ENCODE peak calls at places on chromosomes 3 and 15, in eight cellular contexts. One of them, this sample, is unnamed.
A peak's percentile ranks its signal among the peaks of the same experiment; 100 is the strongest.

GRCh38 chr3:141412087-141412935 is 44.0 kb downstream of the ZBTB38 start:
- DNase-seq in ascending aorta: no peak
- DNase-seq in substantia nigra: no peak
- DNase-seq in colonic mucosa: peak; percentile 63
- DNase-seq in CD4-positive, alpha-beta T cell: peak; percentile 35
- DNase-seq in CD4-positive, alpha-beta memory T cell: peak; percentile 76
- DNase-seq in endodermal cell: no peak
- DNase-seq in uterus: peak; percentile 55
- DNase-seq in this sample: peak; percentile 72

GRCh38 chr3:29280675-29281264 is at the start of gene RBMS3:
- DNase-seq in colonic mucosa: peak; percentile 72
- DNase-seq in ascending aorta: peak; percentile 75
- DNase-seq in CD4-positive, alpha-beta T cell: no peak
- DNase-seq in endodermal cell: peak; percentile 86
- DNase-seq in uterus: peak; percentile 88
- DNase-seq in CD4-positive, alpha-beta memory T cell: peak; percentile 4
- DNase-seq in substantia nigra: peak; percentile 14
- DNase-seq in this sample: peak; percentile 90

GRCh38 chr3:127534161-127534451 is 56.4 kb downstream of the TPRA1 start:
- DNase-seq in substantia nigra: no peak
- DNase-seq in CD4-positive, alpha-beta T cell: no peak
- DNase-seq in ascending aorta: no peak
- DNase-seq in endodermal cell: peak; percentile 17
- DNase-seq in uterus: no peak
- DNase-seq in CD4-positive, alpha-beta memory T cell: no peak
- DNase-seq in colonic mucosa: no peak
- DNase-seq in this sample: no peak

GRCh38 chr3:129625071-129625874 is 18.8 kb upstream of the PLXND1 start:
- DNase-seq in ascending aorta: no peak
- DNase-seq in CD4-positive, alpha-beta T cell: no peak
- DNase-seq in CD4-positive, alpha-beta memory T cell: no peak
- DNase-seq in colonic mucosa: peak; percentile 41
- DNase-seq in uterus: peak; percentile 32
- DNase-seq in endodermal cell: peak; percentile 84
- DNase-seq in substantia nigra: no peak
- DNase-seq in this sample: peak; percentile 42

GRCh38 chr3:58404396-58404795 is 29.2 kb downstream of the PDHB start:
- DNase-seq in endodermal cell: no peak
- DNase-seq in ascending aorta: no peak
- DNase-seq in CD4-positive, alpha-beta T cell: no peak
- DNase-seq in uterus: no peak
- DNase-seq in colonic mucosa: no peak
- DNase-seq in substantia nigra: no peak
- DNase-seq in CD4-positive, alpha-beta memory T cell: no peak
- DNase-seq in this sample: no peak

GRCh38 chr3:20054549-20054987 is 14.3 kb downstream of the KAT2B start:
- DNase-seq in ascending aorta: peak; percentile 25
- DNase-seq in CD4-positive, alpha-beta memory T cell: peak; percentile 65
- DNase-seq in CD4-positive, alpha-beta T cell: peak; percentile 54
- DNase-seq in endodermal cell: no peak
- DNase-seq in uterus: no peak
- DNase-seq in colonic mucosa: peak; percentile 46
- DNase-seq in substantia nigra: no peak
- DNase-seq in this sample: no peak

GRCh38 chr3:195821403-195822130 is 9.8 kb upstream of the MUC4 start:
- DNase-seq in ascending aorta: no peak
- DNase-seq in colonic mucosa: no peak
- DNase-seq in uterus: no peak
- DNase-seq in endodermal cell: peak; percentile 44
- DNase-seq in substantia nigra: no peak
- DNase-seq in CD4-positive, alpha-beta T cell: no peak
- DNase-seq in CD4-positive, alpha-beta memory T cell: no peak
- DNase-seq in this sample: no peak

GRCh38 chr3:125115640-125116039 is 59.8 kb upstream of the HEG1 start:
- DNase-seq in ascending aorta: no peak
- DNase-seq in CD4-positive, alpha-beta T cell: no peak
- DNase-seq in endodermal cell: no peak
- DNase-seq in substantia nigra: no peak
- DNase-seq in uterus: no peak
- DNase-seq in colonic mucosa: no peak
- DNase-seq in CD4-positive, alpha-beta memory T cell: no peak
- DNase-seq in this sample: peak; percentile 36

GRCh38 chr3:17057316-17057715 is 172.6 kb downstream of the PLCL2 start:
- DNase-seq in CD4-positive, alpha-beta memory T cell: no peak
- DNase-seq in CD4-positive, alpha-beta T cell: no peak
- DNase-seq in colonic mucosa: no peak
- DNase-seq in endodermal cell: no peak
- DNase-seq in substantia nigra: no peak
- DNase-seq in uterus: no peak
- DNase-seq in ascending aorta: no peak
- DNase-seq in this sample: no peak

GRCh38 chr3:114627760-114628159 is 333.9 kb downstream of the TIGIT start:
- DNase-seq in uterus: peak; percentile 54
- DNase-seq in CD4-positive, alpha-beta T cell: no peak
- DNase-seq in colonic mucosa: no peak
- DNase-seq in ascending aorta: no peak
- DNase-seq in substantia nigra: no peak
- DNase-seq in endodermal cell: no peak
- DNase-seq in CD4-positive, alpha-beta memory T cell: no peak
- DNase-seq in this sample: peak; percentile 25

GRCh38 chr15:39583586-39584265 is 2.8 kb downstream of the THBS1 start:
- DNase-seq in ascending aorta: no peak
- DNase-seq in colonic mucosa: peak; percentile 85
- DNase-seq in uterus: no peak
- DNase-seq in substantia nigra: no peak
- DNase-seq in CD4-positive, alpha-beta memory T cell: peak; percentile 14
- DNase-seq in CD4-positive, alpha-beta T cell: no peak
- DNase-seq in endodermal cell: peak; percentile 81
- DNase-seq in this sample: peak; percentile 33

GRCh38 chr3:129343643-129344360 is 65.1 kb downstream of the HMCES start:
- DNase-seq in endodermal cell: peak; percentile 92
- DNase-seq in colonic mucosa: peak; percentile 32
- DNase-seq in substantia nigra: no peak
- DNase-seq in CD4-positive, alpha-beta memory T cell: peak; percentile 11
- DNase-seq in CD4-positive, alpha-beta T cell: no peak
- DNase-seq in uterus: no peak
- DNase-seq in ascending aorta: no peak
- DNase-seq in this sample: no peak

GRCh38 chr3:83122774-83123350 is 1361.4 kb upstream of the GBE1 start:
- DNase-seq in CD4-positive, alpha-beta T cell: no peak
- DNase-seq in CD4-positive, alpha-beta memory T cell: no peak
- DNase-seq in ascending aorta: no peak
- DNase-seq in substantia nigra: no peak
- DNase-seq in colonic mucosa: no peak
- DNase-seq in endodermal cell: no peak
- DNase-seq in uterus: no peak
- DNase-seq in this sample: no peak

GRCh38 chr3:96863129-96863740 is 48.8 kb downstream of the EPHA6 start:
- DNase-seq in colonic mucosa: peak; percentile 18
- DNase-seq in endodermal cell: peak; percentile 60
- DNase-seq in CD4-positive, alpha-beta memory T cell: no peak
- DNase-seq in uterus: no peak
- DNase-seq in substantia nigra: no peak
- DNase-seq in CD4-positive, alpha-beta T cell: no peak
- DNase-seq in ascending aorta: no peak
- DNase-seq in this sample: peak; percentile 25

GRCh38 chr15:34079904-34080303 is 21.8 kb downstream of the EMC7 start:
- DNase-seq in colonic mucosa: no peak
- DNase-seq in CD4-positive, alpha-beta T cell: no peak
- DNase-seq in ascending aorta: no peak
- DNase-seq in CD4-positive, alpha-beta memory T cell: no peak
- DNase-seq in uterus: no peak
- DNase-seq in endodermal cell: no peak
- DNase-seq in substantia nigra: no peak
- DNase-seq in this sample: no peak

GRCh38 chr3:126450744-126451143 is 24.9 kb downstream of the ZXDC start:
- DNase-seq in CD4-positive, alpha-beta memory T cell: no peak
- DNase-seq in CD4-positive, alpha-beta T cell: no peak
- DNase-seq in colonic mucosa: peak; percentile 6
- DNase-seq in ascending aorta: no peak
- DNase-seq in endodermal cell: peak; percentile 27
- DNase-seq in uterus: no peak
- DNase-seq in substantia nigra: no peak
- DNase-seq in this sample: peak; percentile 7

GRCh38 chr3:63328386-63328785 is 50.3 kb downstream of the SYNPR start:
- DNase-seq in endodermal cell: no peak
- DNase-seq in uterus: no peak
- DNase-seq in colonic mucosa: no peak
- DNase-seq in ascending aorta: no peak
- DNase-seq in CD4-positive, alpha-beta T cell: no peak
- DNase-seq in substantia nigra: no peak
- DNase-seq in CD4-positive, alpha-beta memory T cell: no peak
- DNase-seq in this sample: no peak

GRCh38 chr3:63331520-63331919 is 53.4 kb downstream of the SYNPR start:
- DNase-seq in substantia nigra: no peak
- DNase-seq in colonic mucosa: no peak
- DNase-seq in endodermal cell: no peak
- DNase-seq in uterus: no peak
- DNase-seq in ascending aorta: no peak
- DNase-seq in CD4-positive, alpha-beta memory T cell: no peak
- DNase-seq in CD4-positive, alpha-beta T cell: no peak
- DNase-seq in this sample: no peak

DNA sequence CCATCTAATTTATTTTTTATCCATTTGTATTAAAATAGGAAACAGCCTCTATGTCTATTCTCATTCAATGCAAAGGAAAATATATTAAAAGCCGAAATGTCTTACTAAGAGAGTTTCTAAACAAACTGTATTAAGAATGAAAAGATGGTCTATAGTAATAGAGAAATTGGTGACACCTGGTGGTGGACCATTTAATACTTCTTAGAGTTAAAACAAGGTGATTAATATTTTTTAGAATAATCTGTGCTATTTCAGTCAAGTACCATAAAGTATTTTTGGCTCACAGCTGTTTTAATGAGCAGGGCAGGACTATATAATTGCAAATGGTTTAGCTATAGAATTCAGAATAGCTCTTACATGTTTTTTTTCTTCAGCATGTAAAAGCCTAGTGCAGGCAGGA is 55.7 kb downstream of the SYNPR start:
- DNase-seq in CD4-positive, alpha-beta T cell: no peak
- DNase-seq in uterus: no peak
- DNase-seq in endodermal cell: no peak
- DNase-seq in substantia nigra: no peak
- DNase-seq in CD4-positive, alpha-beta memory T cell: no peak
- DNase-seq in ascending aorta: no peak
- DNase-seq in colonic mucosa: no peak
- DNase-seq in this sample: no peak
- H3K27ac ChIP-seq in CD4-positive, alpha-beta T cell: no peak overlapping the region
- H3K27ac ChIP-seq in uterus: no peak overlapping the region
- H3K27ac ChIP-seq in endodermal cell: no peak overlapping the region
- H3K27ac ChIP-seq in substantia nigra: no peak overlapping the region
- H3K27ac ChIP-seq in CD4-positive, alpha-beta memory T cell: no peak overlapping the region
- H3K27ac ChIP-seq in ascending aorta: no peak overlapping the region
- H3K27ac ChIP-seq in colonic mucosa: no peak overlapping the region
- H3K27ac ChIP-seq in this sample: no peak overlapping the region

GRCh38 chr15:45187894-45188830 is at the start of gene SHF:
- DNase-seq in endodermal cell: peak; percentile 86
- DNase-seq in colonic mucosa: peak; percentile 68
- DNase-seq in uterus: peak; percentile 76
- DNase-seq in CD4-positive, alpha-beta T cell: peak; percentile 41
- DNase-seq in substantia nigra: no peak
- DNase-seq in ascending aorta: no peak
- DNase-seq in CD4-positive, alpha-beta memory T cell: peak; percentile 67
- DNase-seq in this sample: peak; percentile 87
- H3K27ac ChIP-seq in endodermal cell: peak within 1 kb of the TSS; percentile 57
- H3K27ac ChIP-seq in colonic mucosa: peak within 1 kb of the TSS; percentile 32
- H3K27ac ChIP-seq in uterus: peak within 1 kb of the TSS; percentile 98
- H3K27ac ChIP-seq in CD4-positive, alpha-beta T cell: peak within 1 kb of the TSS; percentile 21
- H3K27ac ChIP-seq in substantia nigra: peak within 1 kb of the TSS; percentile 66
- H3K27ac ChIP-seq in ascending aorta: peak within 1 kb of the TSS; percentile 98
- H3K27ac ChIP-seq in CD4-positive, alpha-beta memory T cell: peak within 1 kb of the TSS; percentile 66
- H3K27ac ChIP-seq in this sample: peak within 1 kb of the TSS; percentile 97

DNA sequence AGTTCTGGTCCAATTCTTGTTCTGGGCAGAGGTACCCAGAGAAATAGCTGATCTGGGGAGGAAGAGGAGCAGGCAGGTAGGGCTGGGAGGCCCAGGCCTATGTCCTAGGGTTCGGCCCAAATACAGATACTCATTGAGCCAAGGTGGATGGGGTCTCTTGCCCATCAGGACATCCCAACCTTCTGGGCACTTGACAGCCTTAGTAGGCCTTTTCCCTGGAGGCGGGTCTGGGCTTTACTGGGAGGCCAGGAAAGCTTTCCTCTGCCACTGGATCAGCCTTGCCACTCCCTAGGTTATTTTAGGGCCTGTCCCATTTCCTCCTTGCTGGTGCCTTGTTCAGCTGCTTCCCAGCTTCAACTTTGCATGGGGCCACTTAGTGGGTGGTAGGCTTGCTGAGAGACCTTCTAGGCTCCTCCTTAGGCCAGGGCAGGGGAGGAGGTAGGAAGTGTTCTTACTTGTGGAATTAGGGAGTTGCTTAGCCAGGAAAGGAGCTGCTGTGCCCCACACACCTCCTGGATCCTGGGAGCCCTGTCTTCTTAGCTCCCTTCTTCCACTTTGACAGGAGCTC is 9.7 kb downstream of the TEX264 start:
- DNase-seq in CD4-positive, alpha-beta T cell: no peak
- DNase-seq in colonic mucosa: peak; percentile 37
- DNase-seq in CD4-positive, alpha-beta memory T cell: no peak
- DNase-seq in substantia nigra: no peak
- DNase-seq in uterus: no peak
- DNase-seq in endodermal cell: no peak
- DNase-seq in ascending aorta: no peak
- DNase-seq in this sample: no peak
- H3K27ac ChIP-seq in CD4-positive, alpha-beta T cell: peak overlapping the region; percentile 30
- H3K27ac ChIP-seq in colonic mucosa: peak overlapping the region; percentile 45
- H3K27ac ChIP-seq in CD4-positive, alpha-beta memory T cell: peak overlapping the region; percentile 48
- H3K27ac ChIP-seq in substantia nigra: no peak overlapping the region
- H3K27ac ChIP-seq in uterus: no peak overlapping the region
- H3K27ac ChIP-seq in endodermal cell: no peak overlapping the region
- H3K27ac ChIP-seq in ascending aorta: no peak overlapping the region
- H3K27ac ChIP-seq in this sample: no peak overlapping the region

GRCh38 chr3:52845157-52845556 is 10.3 kb upstream of the MUSTN1 start:
- DNase-seq in endodermal cell: no peak
- DNase-seq in CD4-positive, alpha-beta memory T cell: no peak
- DNase-seq in substantia nigra: no peak
- DNase-seq in uterus: peak; percentile 55
- DNase-seq in CD4-positive, alpha-beta T cell: no peak
- DNase-seq in colonic mucosa: peak; percentile 39
- DNase-seq in ascending aorta: peak; percentile 58
- DNase-seq in this sample: no peak
- H3K27ac ChIP-seq in endodermal cell: no peak overlapping the region
- H3K27ac ChIP-seq in CD4-positive, alpha-beta memory T cell: no peak overlapping the region
- H3K27ac ChIP-seq in substantia nigra: peak overlapping the region; percentile 47
- H3K27ac ChIP-seq in uterus: peak overlapping the region; percentile 74
- H3K27ac ChIP-seq in CD4-positive, alpha-beta T cell: no peak overlapping the region
- H3K27ac ChIP-seq in colonic mucosa: peak overlapping the region; percentile 17
- H3K27ac ChIP-seq in ascending aorta: peak overlapping the region; percentile 92
- H3K27ac ChIP-seq in this sample: no peak overlapping the region

This sample was measured in ovary.